ENCODE peak calls at places on chromosomes 4 and X, in nine cellular contexts. One of them, this sample, is unnamed.

GRCh38 chr4:89914609-89915008 is 20.0 kb downstream of the MMRN1 start:
- DNase-seq in retinal pigment epithelial cell: no peak
- DNase-seq in AG04450: no peak
- DNase-seq in AG10803: no peak
- DNase-seq in brain microvascular endothelial cell: no peak
- DNase-seq in colonic mucosa: no peak
- DNase-seq in tibial artery: no peak
- DNase-seq in psoas muscle: no peak
- DNase-seq in Panc1: no peak
- DNase-seq in this sample: no peak

GRCh38 chrX:130771230-130771629 is 131.8 kb downstream of the ENOX2 start:
- DNase-seq in psoas muscle: no peak
- DNase-seq in AG10803: no peak
- DNase-seq in Panc1: no peak
- DNase-seq in tibial artery: no peak
- DNase-seq in retinal pigment epithelial cell: no peak
- DNase-seq in brain microvascular endothelial cell: no peak
- DNase-seq in colonic mucosa: no peak
- DNase-seq in AG04450: no peak
- DNase-seq in this sample: no peak

GRCh38 chr4:148795156-148795864 is 353.1 kb upstream of the NR3C2 start:
- DNase-seq in colonic mucosa: no peak
- DNase-seq in AG10803: no peak
- DNase-seq in AG04450: no peak
- DNase-seq in psoas muscle: no peak
- DNase-seq in tibial artery: no peak
- DNase-seq in brain microvascular endothelial cell: peak
- DNase-seq in Panc1: no peak
- DNase-seq in retinal pigment epithelial cell: peak
- DNase-seq in this sample: no peak

GRCh38 chrX:19975862-19976261 is 15.0 kb downstream of the BCLAF3 start:
- DNase-seq in retinal pigment epithelial cell: no peak
- DNase-seq in tibial artery: no peak
- DNase-seq in colonic mucosa: peak
- DNase-seq in brain microvascular endothelial cell: no peak
- DNase-seq in Panc1: no peak
- DNase-seq in AG04450: no peak
- DNase-seq in psoas muscle: no peak
- DNase-seq in AG10803: no peak
- DNase-seq in this sample: no peak

GRCh38 chr4:30790998-30791397 is 70.8 kb downstream of the PCDH7 start:
- DNase-seq in retinal pigment epithelial cell: no peak
- DNase-seq in Panc1: no peak
- DNase-seq in psoas muscle: no peak
- DNase-seq in tibial artery: no peak
- DNase-seq in AG04450: no peak
- DNase-seq in colonic mucosa: no peak
- DNase-seq in AG10803: no peak
- DNase-seq in brain microvascular endothelial cell: no peak
- DNase-seq in this sample: no peak

GRCh38 chr4:88823058-88823919 is 125.7 kb upstream of the NAP1L5 start:
- DNase-seq in psoas muscle: peak
- DNase-seq in colonic mucosa: peak
- DNase-seq in AG04450: peak
- DNase-seq in retinal pigment epithelial cell: peak
- DNase-seq in Panc1: peak
- DNase-seq in AG10803: peak
- DNase-seq in tibial artery: peak
- DNase-seq in brain microvascular endothelial cell: peak
- DNase-seq in this sample: peak

GRCh38 chr4:168981460-168981859 is 28.6 kb downstream of the CBR4 start:
- DNase-seq in retinal pigment epithelial cell: peak
- DNase-seq in AG04450: no peak
- DNase-seq in psoas muscle: no peak
- DNase-seq in AG10803: no peak
- DNase-seq in brain microvascular endothelial cell: no peak
- DNase-seq in colonic mucosa: no peak
- DNase-seq in Panc1: no peak
- DNase-seq in tibial artery: no peak
- DNase-seq in this sample: no peak

GRCh38 chrX:150234126-150234525 is 129.0 kb upstream of the MAMLD1 start:
- DNase-seq in Panc1: no peak
- DNase-seq in AG10803: no peak
- DNase-seq in psoas muscle: no peak
- DNase-seq in tibial artery: no peak
- DNase-seq in colonic mucosa: no peak
- DNase-seq in AG04450: no peak
- DNase-seq in retinal pigment epithelial cell: no peak
- DNase-seq in brain microvascular endothelial cell: peak
- DNase-seq in this sample: no peak

GRCh38 chr4:111323916-111324315 is 701.0 kb upstream of the PITX2 start:
- DNase-seq in AG10803: peak
- DNase-seq in Panc1: no peak
- DNase-seq in retinal pigment epithelial cell: peak
- DNase-seq in psoas muscle: no peak
- DNase-seq in tibial artery: no peak
- DNase-seq in AG04450: no peak
- DNase-seq in brain microvascular endothelial cell: peak
- DNase-seq in colonic mucosa: no peak
- DNase-seq in this sample: no peak

GRCh38 chrX:53481093-53481492 is 46.9 kb upstream of the HSD17B10 start:
- DNase-seq in colonic mucosa: peak
- DNase-seq in Panc1: no peak
- DNase-seq in psoas muscle: no peak
- DNase-seq in retinal pigment epithelial cell: no peak
- DNase-seq in tibial artery: no peak
- DNase-seq in AG10803: no peak
- DNase-seq in brain microvascular endothelial cell: no peak
- DNase-seq in AG04450: no peak
- DNase-seq in this sample: peak

GRCh38 chr4:15068298-15068697 is 66.0 kb downstream of the CPEB2 start:
- DNase-seq in retinal pigment epithelial cell: no peak
- DNase-seq in AG04450: no peak
- DNase-seq in brain microvascular endothelial cell: no peak
- DNase-seq in AG10803: no peak
- DNase-seq in colonic mucosa: no peak
- DNase-seq in psoas muscle: no peak
- DNase-seq in Panc1: no peak
- DNase-seq in tibial artery: no peak
- DNase-seq in this sample: no peak

GRCh38 chr4:156672924-156673323 is 298.7 kb downstream of the PDGFC start:
- DNase-seq in colonic mucosa: no peak
- DNase-seq in AG10803: peak
- DNase-seq in Panc1: no peak
- DNase-seq in psoas muscle: no peak
- DNase-seq in AG04450: no peak
- DNase-seq in retinal pigment epithelial cell: no peak
- DNase-seq in tibial artery: no peak
- DNase-seq in brain microvascular endothelial cell: no peak
- DNase-seq in this sample: no peak

GRCh38 chr4:25032126-25032525 is 1.4 kb upstream of the LGI2 start:
- DNase-seq in AG10803: peak
- DNase-seq in AG04450: no peak
- DNase-seq in Panc1: no peak
- DNase-seq in psoas muscle: no peak
- DNase-seq in tibial artery: no peak
- DNase-seq in brain microvascular endothelial cell: no peak
- DNase-seq in retinal pigment epithelial cell: no peak
- DNase-seq in colonic mucosa: no peak
- DNase-seq in this sample: no peak

GRCh38 chrX:2631743-2632532 is 59.2 kb upstream of the CD99 start:
- DNase-seq in psoas muscle: no peak
- DNase-seq in Panc1: no peak
- DNase-seq in tibial artery: no peak
- DNase-seq in colonic mucosa: no peak
- DNase-seq in brain microvascular endothelial cell: no peak
- DNase-seq in retinal pigment epithelial cell: no peak
- DNase-seq in AG04450: no peak
- DNase-seq in AG10803: no peak
- DNase-seq in this sample: peak

GRCh38 chr4:129218355-129218754 is 122.4 kb downstream of the C4orf33 start:
- DNase-seq in brain microvascular endothelial cell: peak
- DNase-seq in Panc1: no peak
- DNase-seq in colonic mucosa: peak
- DNase-seq in tibial artery: no peak
- DNase-seq in retinal pigment epithelial cell: no peak
- DNase-seq in psoas muscle: no peak
- DNase-seq in AG04450: no peak
- DNase-seq in AG10803: no peak
- DNase-seq in this sample: no peak

GRCh38 chr4:154039435-154040061 is 250.7 kb upstream of the SFRP2 start:
- DNase-seq in brain microvascular endothelial cell: no peak
- DNase-seq in AG10803: no peak
- DNase-seq in colonic mucosa: no peak
- DNase-seq in Panc1: no peak
- DNase-seq in retinal pigment epithelial cell: peak
- DNase-seq in AG04450: no peak
- DNase-seq in tibial artery: no peak
- DNase-seq in psoas muscle: no peak
- DNase-seq in this sample: no peak

DNA sequence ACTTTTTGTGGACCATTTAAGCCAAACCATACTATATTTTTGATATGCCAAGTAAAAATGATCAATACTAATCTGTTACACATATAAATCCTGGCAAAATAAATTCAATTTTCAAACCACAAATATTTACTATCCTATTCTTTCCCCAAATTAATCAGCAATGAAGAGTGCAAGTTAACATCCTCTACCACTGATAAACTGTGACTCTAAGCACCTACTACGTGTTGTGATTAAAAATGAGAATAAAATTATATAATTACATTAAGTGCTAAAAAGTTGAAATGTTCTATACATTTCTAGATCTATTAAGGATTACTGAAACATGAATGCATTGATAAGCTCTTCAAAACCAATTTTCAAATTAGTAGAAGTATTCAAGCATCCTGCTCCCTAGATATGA is 3.4 kb downstream of the KLHL15 start:
- DNase-seq in AG04450: no peak
- DNase-seq in tibial artery: no peak
- DNase-seq in brain microvascular endothelial cell: no peak
- DNase-seq in AG10803: no peak
- DNase-seq in colonic mucosa: no peak
- DNase-seq in Panc1: no peak
- DNase-seq in retinal pigment epithelial cell: no peak
- DNase-seq in psoas muscle: no peak
- DNase-seq in this sample: no peak
- H3K4me3 ChIP-seq in AG04450: peak
- H3K4me3 ChIP-seq in tibial artery: peak
- H3K4me3 ChIP-seq in brain microvascular endothelial cell: peak
- H3K4me3 ChIP-seq in AG10803: peak
- H3K4me3 ChIP-seq in colonic mucosa: peak
- H3K4me3 ChIP-seq in Panc1: peak
- H3K4me3 ChIP-seq in retinal pigment epithelial cell: peak
- H3K4me3 ChIP-seq in psoas muscle: peak
- H3K4me3 ChIP-seq in this sample: peak

GRCh38 chrX:105515561-105515960 is 295.1 kb upstream of the TEX13A start:
- DNase-seq in Panc1: no peak
- DNase-seq in AG04450: no peak
- DNase-seq in retinal pigment epithelial cell: no peak
- DNase-seq in psoas muscle: no peak
- DNase-seq in colonic mucosa: no peak
- DNase-seq in AG10803: no peak
- DNase-seq in brain microvascular endothelial cell: no peak
- DNase-seq in tibial artery: no peak
- DNase-seq in this sample: no peak
- H3K4me3 ChIP-seq in Panc1: no peak
- H3K4me3 ChIP-seq in AG04450: no peak
- H3K4me3 ChIP-seq in retinal pigment epithelial cell: no peak
- H3K4me3 ChIP-seq in psoas muscle: no peak
- H3K4me3 ChIP-seq in colonic mucosa: no peak
- H3K4me3 ChIP-seq in AG10803: no peak
- H3K4me3 ChIP-seq in brain microvascular endothelial cell: no peak
- H3K4me3 ChIP-seq in tibial artery: no peak
- H3K4me3 ChIP-seq in this sample: no peak

GRCh38 chrX:69959712-69960111 is 90.0 kb downstream of the AWAT2 start:
- DNase-seq in AG10803: no peak
- DNase-seq in psoas muscle: no peak
- DNase-seq in tibial artery: no peak
- DNase-seq in retinal pigment epithelial cell: no peak
- DNase-seq in colonic mucosa: no peak
- DNase-seq in brain microvascular endothelial cell: no peak
- DNase-seq in AG04450: no peak
- DNase-seq in Panc1: no peak
- DNase-seq in this sample: no peak

GRCh38 chrX:69961365-69962072 is 88.2 kb downstream of the AWAT2 start:
- DNase-seq in psoas muscle: no peak
- DNase-seq in tibial artery: no peak
- DNase-seq in brain microvascular endothelial cell: peak
- DNase-seq in retinal pigment epithelial cell: no peak
- DNase-seq in colonic mucosa: no peak
- DNase-seq in AG10803: no peak
- DNase-seq in AG04450: no peak
- DNase-seq in Panc1: no peak
- DNase-seq in this sample: no peak
- H3K4me3 ChIP-seq in psoas muscle: no peak
- H3K4me3 ChIP-seq in tibial artery: no peak
- H3K4me3 ChIP-seq in brain microvascular endothelial cell: no peak
- H3K4me3 ChIP-seq in retinal pigment epithelial cell: no peak
- H3K4me3 ChIP-seq in colonic mucosa: no peak
- H3K4me3 ChIP-seq in AG10803: no peak
- H3K4me3 ChIP-seq in AG04450: no peak
- H3K4me3 ChIP-seq in Panc1: no peak
- H3K4me3 ChIP-seq in this sample: no peak

GRCh38 chr4:181802207-181802606 is 441.0 kb upstream of the TENM3 start:
- DNase-seq in retinal pigment epithelial cell: no peak
- DNase-seq in AG10803: no peak
- DNase-seq in psoas muscle: no peak
- DNase-seq in brain microvascular endothelial cell: no peak
- DNase-seq in tibial artery: no peak
- DNase-seq in Panc1: no peak
- DNase-seq in AG04450: no peak
- DNase-seq in colonic mucosa: no peak
- DNase-seq in this sample: no peak

GRCh38 chr4:181792641-181793612 is 450.3 kb upstream of the TENM3 start:
- DNase-seq in tibial artery: no peak
- DNase-seq in Panc1: no peak
- DNase-seq in AG10803: no peak
- DNase-seq in psoas muscle: no peak
- DNase-seq in colonic mucosa: no peak
- DNase-seq in brain microvascular endothelial cell: no peak
- DNase-seq in retinal pigment epithelial cell: no peak
- DNase-seq in AG04450: no peak
- DNase-seq in this sample: no peak

GRCh38 chr4:181799670-181800069 is 443.5 kb upstream of the TENM3 start:
- DNase-seq in colonic mucosa: no peak
- DNase-seq in psoas muscle: no peak
- DNase-seq in retinal pigment epithelial cell: no peak
- DNase-seq in brain microvascular endothelial cell: no peak
- DNase-seq in Panc1: no peak
- DNase-seq in AG10803: no peak
- DNase-seq in AG04450: no peak
- DNase-seq in tibial artery: no peak
- DNase-seq in this sample: no peak

GRCh38 chr4:181796502-181796901 is 446.7 kb upstream of the TENM3 start:
- DNase-seq in psoas muscle: no peak
- DNase-seq in Panc1: no peak
- DNase-seq in retinal pigment epithelial cell: no peak
- DNase-seq in brain microvascular endothelial cell: peak
- DNase-seq in AG04450: no peak
- DNase-seq in colonic mucosa: no peak
- DNase-seq in tibial artery: no peak
- DNase-seq in AG10803: peak
- DNase-seq in this sample: no peak
- H3K4me3 ChIP-seq in psoas muscle: no peak
- H3K4me3 ChIP-seq in Panc1: no peak
- H3K4me3 ChIP-seq in retinal pigment epithelial cell: no peak
- H3K4me3 ChIP-seq in brain microvascular endothelial cell: no peak
- H3K4me3 ChIP-seq in AG04450: no peak
- H3K4me3 ChIP-seq in colonic mucosa: no peak
- H3K4me3 ChIP-seq in tibial artery: no peak
- H3K4me3 ChIP-seq in AG10803: no peak
- H3K4me3 ChIP-seq in this sample: no peak